ENCODE peak calls at places on chromosome 7, in five cellular contexts. I, Y, F, N and E are unnamed samples.

GRCh38 chr7:47329320-47329926 is 252.5 kb downstream of the TNS3 start:
- DNase-seq in I (no peak), Y (no peak), F (no peak), N (no peak), E (no peak)

GRCh38 chr7:2330506-2330905 is 16.3 kb upstream of the SNX8 start:
- DNase-seq in I (no peak), Y (no peak), F (no peak), N (no peak), E (no peak)

GRCh38 chr7:93890041-93890463 is 501 bp downstream of the TFPI2 start:
- DNase-seq in I (peak), Y (no peak), F (no peak), N (peak), E (no peak)

GRCh38 chr7:155560982-155561686 is 14.8 kb upstream of the CNPY1 start:
- DNase-seq in I (peak), Y (no peak), F (no peak), N (no peak), E (no peak)

GRCh38 chr7:110721395-110721794 is 369.5 kb upstream of the LRRN3 start:
- DNase-seq in I (no peak), Y (no peak), F (no peak), N (no peak), E (no peak)

GRCh38 chr7:68770649-68771048 is 827.6 kb upstream of the AUTS2 start:
- DNase-seq in I (no peak), Y (no peak), F (no peak), N (peak), E (no peak)

GRCh38 chr7:7792089-7792488 is 73.7 kb upstream of the RPA3 start:
- DNase-seq in I (no peak), Y (no peak), F (no peak), N (peak), E (no peak)

GRCh38 chr7:93902777-93903423 is 3.5 kb upstream of the GNGT1 start:
- DNase-seq in I (peak), Y (no peak), F (no peak), N (peak), E (no peak)

GRCh38 chr7:143974457-143974856 is 19.8 kb downstream of the OR2F1 start:
- DNase-seq in I (peak), Y (no peak), F (no peak), N (no peak), E (no peak)

GRCh38 chr7:106178593-106179134 is 66.6 kb upstream of the SYPL1 start:
- DNase-seq in I (peak), Y (no peak), F (no peak), N (peak), E (no peak)

GRCh38 chr7:129433823-129434171 is 435 bp upstream of the STRIP2 start:
- DNase-seq in I (no peak), Y (no peak), F (no peak), N (no peak), E (no peak)

GRCh38 chr7:79452495-79453265 is 787 bp downstream of the MAGI2 start:
- DNase-seq in I (peak), Y (no peak), F (no peak), N (peak), E (no peak)

GRCh38 chr7:37323912-37324430 is 124.7 kb downstream of the ELMO1 start:
- DNase-seq in I (no peak), Y (no peak), F (no peak), N (no peak), E (no peak)

GRCh38 chr7:83798489-83798888 is 149.6 kb upstream of the SEMA3E start:
- DNase-seq in I (no peak), Y (no peak), F (no peak), N (no peak), E (no peak)